ENCODE peak calls at places on chromosome X, in nine cellular contexts. A, R, C, M, Z, H, P, G and V are unnamed samples.

GRCh38 chrX:133402042-133402453 is 13.2 kb downstream of the GPC4 start:
- DNase-seq in A (no peak), M (peak; percentile 50), H (peak; percentile 26), Z (no peak), C (no peak), R (no peak), P (no peak), G (no peak), V (no peak)

GRCh38 chrX:131762802-131763234 is 218.9 kb downstream of the OR13H1 start:
- DNase-seq in M (no peak), A (no peak), R (no peak), C (no peak), P (peak; percentile 89), H (no peak), G (peak; percentile 12), Z (peak; percentile 63), V (no peak)

GRCh38 chrX:65576160-65576559 is 41.6 kb upstream of the LAS1L start:
- DNase-seq in H (no peak), G (no peak), R (no peak), A (no peak), M (no peak), Z (no peak), P (no peak), C (no peak), V (no peak)

GRCh38 chrX:134672101-134672500 is 13.8 kb upstream of the PLAC1 start:
- DNase-seq in G (no peak), C (no peak), P (no peak), M (no peak), Z (no peak), H (no peak), R (no peak), A (no peak), V (no peak)

GRCh38 chrX:2320580-2321327 is 180.0 kb downstream of the DHRSX start:
- DNase-seq in C (no peak), R (no peak), G (no peak), Z (peak; percentile 71), P (peak; percentile 21), H (no peak), M (no peak), A (no peak), V (peak; percentile 81)

GRCh38 chrX:67524950-67525691 is 18.7 kb upstream of the AR start:
- DNase-seq in R (no peak), H (no peak), M (no peak), P (peak; percentile 62), C (no peak), A (no peak), G (no peak), Z (no peak), V (no peak)

GRCh38 chrX:133594156-133594555 is 178.9 kb upstream of the GPC4 start:
- DNase-seq in M (peak; percentile 34), Z (no peak), R (no peak), A (no peak), G (no peak), H (no peak), P (no peak), C (no peak), V (peak; percentile 79)

GRCh38 chrX:14398725-14399124 is 130.6 kb upstream of the GLRA2 start:
- DNase-seq in M (peak; percentile 19), R (no peak), H (peak; percentile 0), C (no peak), Z (no peak), G (no peak), A (no peak), P (no peak), V (peak; percentile 94)

GRCh38 chrX:1274786-1275185 is 6.2 kb downstream of the CSF2RA start:
- DNase-seq in Z (no peak), H (no peak), G (no peak), A (no peak), R (no peak), M (no peak), P (no peak), C (no peak), V (no peak)

GRCh38 chrX:110966839-110967238 is 129.2 kb upstream of the PAK3 start:
- DNase-seq in R (no peak), P (no peak), G (no peak), H (peak; percentile 10), Z (no peak), C (no peak), A (no peak), M (no peak), V (peak; percentile 32)